ENCODE peak calls at places on chromosomes 6 and 20, in five cellular contexts. U is tibial nerve, E is OCI-LY7, K is cardiac muscle cell, F is gastrocnemius medialis. J is an unnamed sample.

GRCh38 chr6:72522735-72523141 is 99.1 kb upstream of the KCNQ5 start:
- DNase-seq in F (no peak), U (no peak), K (no peak), E (peak; percentile 42), J (no peak)

GRCh38 chr6:13767121-13767794 is 47.1 kb downstream of the MCUR1 start:
- DNase-seq in U (peak; percentile 23), E (no peak), K (peak; percentile 78), F (peak; percentile 43), J (peak; percentile 11)

GRCh38 chr6:75402296-75402695 is 91.3 kb downstream of the FILIP1 start:
- DNase-seq in U (no peak), F (peak; percentile 69), K (peak; percentile 32), E (no peak), J (no peak)

GRCh38 chr20:57941121-57941522 is 231.3 kb upstream of the PMEPA1 start:
- DNase-seq in E (no peak), K (no peak), U (no peak), F (no peak), J (no peak)

GRCh38 chr6:112413805-112414204 is 66.7 kb downstream of the RFPL4B start:
- DNase-seq in F (no peak), E (no peak), U (no peak), K (no peak), J (no peak)

GRCh38 chr6:41704028-41704427 is 31.4 kb downstream of the TFEB start:
- DNase-seq in E (no peak), U (no peak), F (no peak), K (no peak), J (no peak)

GRCh38 chr6:15430947-15431405 is 185.1 kb downstream of the JARID2 start:
- DNase-seq in K (no peak), U (no peak), F (no peak), E (no peak), J (no peak)

GRCh38 chr6:20098267-20098876 is 113.9 kb downstream of the MBOAT1 start:
- DNase-seq in F (no peak), K (no peak), U (no peak), E (no peak), J (no peak)

GRCh38 chr6:138541793-138542481 is 42.6 kb upstream of the NHSL1 start:
- DNase-seq in E (no peak), F (no peak), K (no peak), U (no peak), J (no peak)

GRCh38 chr6:74956559-74957428 is 249.1 kb downstream of the COL12A1 start:
- DNase-seq in E (no peak), U (no peak), F (no peak), K (no peak), J (no peak)

GRCh38 chr20:4076671-4077070 is 61.3 kb upstream of the RNF24 start:
- DNase-seq in K (no peak), E (no peak), F (no peak), U (no peak), J (no peak)

GRCh38 chr6:147154454-147154853 is 49.8 kb upstream of the STXBP5 start:
- DNase-seq in F (no peak), K (no peak), U (no peak), E (no peak), J (no peak)

GRCh38 chr6:14210663-14211595 is 93.4 kb downstream of the CD83 start:
- DNase-seq in E (peak; percentile 95), K (peak; percentile 95), F (peak; percentile 87), U (peak; percentile 79), J (peak; percentile 85)

GRCh38 chr20:51196991-51197651 is 174.2 kb upstream of the KCNG1 start:
- DNase-seq in F (no peak), E (no peak), U (no peak), K (no peak), J (no peak)

GRCh38 chr6:31058128-31058894 is 48.0 kb downstream of the MUC22 start:
- DNase-seq in U (no peak), E (peak; percentile 12), F (no peak), K (peak; percentile 28), J (no peak)

GRCh38 chr6:150169609-150170008 is 26.8 kb downstream of the PPP1R14C start:
- DNase-seq in F (no peak), K (no peak), U (no peak), E (no peak), J (no peak)

GRCh38 chr20:57433658-57434389 is 42.6 kb downstream of the RBM38 start:
- DNase-seq in F (no peak), K (no peak), E (no peak), U (no peak), J (no peak)

GRCh38 chr6:107460074-107460631 is 789 bp upstream of the PDSS2 start:
- DNase-seq in E (no peak), U (no peak), F (no peak), K (no peak), J (no peak)

DNA sequence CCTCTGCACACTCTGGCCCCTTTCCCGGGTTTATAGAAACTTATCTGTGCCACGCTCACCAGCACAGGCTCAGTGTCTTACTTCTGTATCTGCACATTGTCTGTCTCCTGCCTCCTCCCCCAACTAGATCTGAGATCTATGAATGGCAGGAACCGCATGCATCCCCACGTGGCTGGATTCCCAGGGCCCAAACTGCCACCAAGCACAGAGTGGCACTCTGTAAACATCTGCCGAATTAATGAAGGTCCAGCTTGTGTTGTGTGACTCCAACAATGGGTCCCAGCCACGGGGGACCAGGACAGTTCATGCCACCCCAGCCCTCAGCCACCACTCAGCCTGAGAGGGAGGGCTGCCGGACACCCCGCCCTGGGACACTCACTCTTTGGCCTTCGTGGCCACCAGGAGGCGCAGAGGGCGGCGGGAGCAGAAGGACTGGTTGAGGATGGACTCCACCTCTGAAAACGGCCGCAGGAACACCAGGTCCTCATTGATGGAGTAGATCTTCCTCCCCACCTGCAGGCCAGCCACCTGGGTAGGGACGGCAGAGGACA is 171.1 kb downstream of the PREX1 start:
- DNase-seq in E (no peak), K (no peak), U (no peak), F (no peak), J (no peak)
- H3K4me1 ChIP-seq in E (no peaks in the 10 kb centered on the region), K (no peaks in the 10 kb centered on the region), U (peaks cover 20% of the 10 kb centered on the region), F (no peaks in the 10 kb centered on the region), J (no peaks in the 10 kb centered on the region)

DNA sequence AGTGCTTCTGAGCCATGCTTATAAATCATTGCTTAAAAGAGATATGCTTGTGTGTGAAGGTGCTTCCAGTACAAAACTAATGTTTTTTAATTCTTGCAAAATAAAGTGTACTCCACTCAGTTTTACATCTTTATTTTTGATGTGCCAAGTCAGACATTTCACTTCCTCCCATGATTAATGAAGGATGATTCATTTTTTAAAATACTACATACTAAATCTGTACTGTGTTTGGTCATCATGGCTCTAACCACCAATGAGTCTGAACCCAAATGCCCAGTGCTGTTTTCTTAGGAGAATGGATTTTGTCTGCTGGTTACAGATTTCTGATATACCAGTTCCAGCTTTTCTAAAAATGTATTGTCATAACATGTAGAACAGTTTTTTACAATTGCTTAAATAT is 31.9 kb upstream of the RIN2 start:
- DNase-seq in F (no peak), U (no peak), K (no peak), E (no peak), J (no peak)
- H3K27ac ChIP-seq in F (no peak overlapping the region), U (no peak overlapping the region), K (no peak overlapping the region), E (no peak overlapping the region), J (no peak overlapping the region)

GRCh38 chr6:134168580-134169223 is 116.3 kb upstream of the SLC2A12 start:
- DNase-seq in E (no peak), F (no peak), U (no peak), K (no peak), J (no peak)

GRCh38 chr6:134165827-134166226 is 113.4 kb upstream of the SLC2A12 start:
- DNase-seq in F (no peak), K (no peak), E (no peak), U (no peak), J (no peak)

GRCh38 chr6:134162932-134163331 is 110.5 kb upstream of the SLC2A12 start:
- DNase-seq in K (no peak), U (no peak), E (no peak), F (no peak), J (no peak)

GRCh38 chr6:134169881-134170486 is 117.6 kb upstream of the SLC2A12 start:
- DNase-seq in U (no peak), K (no peak), F (no peak), E (no peak), J (no peak)

DNA sequence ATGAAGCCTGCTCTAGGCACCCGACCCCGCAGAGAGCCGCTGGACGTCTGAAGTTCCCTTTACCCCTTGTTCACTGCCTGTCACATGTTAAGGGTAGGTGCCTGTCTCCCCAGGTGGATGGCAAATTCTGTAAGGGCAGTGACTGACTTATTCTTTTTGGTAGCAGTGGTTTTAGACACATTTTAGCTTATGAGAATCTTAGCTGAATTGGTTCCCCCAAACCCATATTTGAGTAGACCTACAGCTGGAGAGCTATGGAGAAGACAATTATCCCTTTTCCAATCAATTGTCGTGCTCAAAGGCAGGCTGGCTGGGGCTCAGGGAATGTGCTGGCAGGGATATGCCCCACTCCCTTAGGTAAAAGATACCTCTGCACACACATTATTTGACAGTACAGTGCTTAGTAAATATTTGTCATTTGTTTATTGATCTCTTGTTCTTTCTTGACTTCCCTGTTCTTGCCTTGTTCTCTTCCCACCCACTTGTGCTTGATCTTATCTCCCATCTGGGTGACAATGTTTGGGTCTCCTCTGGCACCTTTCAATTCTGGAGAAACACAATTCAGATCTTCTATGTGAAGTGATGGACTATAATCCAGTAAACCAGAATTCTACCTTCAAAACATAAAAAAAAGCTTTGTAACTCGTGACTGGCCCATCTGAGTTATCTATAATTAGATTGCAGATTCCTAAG is 114.3 kb upstream of the SLC2A12 start:
- DNase-seq in E (no peak), U (no peak), F (no peak), K (no peak), J (no peak)
- H3K4me1 ChIP-seq in E (no peaks in the 10 kb centered on the region), U (no peaks in the 10 kb centered on the region), F (peaks cover 27% of the 10 kb centered on the region), K (no peaks in the 10 kb centered on the region), J (peaks cover 5% of the 10 kb centered on the region)

DNA sequence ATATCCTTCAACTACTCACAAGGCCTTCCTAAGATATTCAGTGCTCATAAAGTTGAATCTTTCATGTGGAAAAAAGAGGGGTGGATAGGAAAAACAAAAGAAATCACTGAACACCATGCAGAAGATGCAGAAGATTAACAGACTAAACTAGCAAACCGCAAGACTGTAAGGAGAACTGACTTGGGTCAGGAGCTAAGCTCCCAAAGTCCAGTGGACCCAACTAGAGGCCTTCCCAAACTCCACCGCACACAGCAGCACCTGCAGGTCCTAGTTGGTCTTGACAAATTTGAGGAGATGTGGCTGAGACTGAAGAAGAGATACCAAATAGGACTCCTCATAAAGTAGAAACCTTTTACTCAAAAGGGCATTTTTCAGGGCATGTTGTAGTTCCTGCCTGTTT is 3.3 kb downstream of the RIPK1 start:
- DNase-seq in E (peak; percentile 13), F (no peak), U (no peak), K (no peak), J (no peak)
- H3K27ac ChIP-seq in E (peak overlapping the region; percentile 23), F (no peak overlapping the region), U (no peak overlapping the region), K (no peak overlapping the region), J (no peak overlapping the region)

GRCh38 chr6:157763129-157763893 is 59.7 kb upstream of the SNX9 start:
- DNase-seq in E (no peak), U (no peak), F (no peak), K (no peak), J (peak; percentile 24)
- H3K4me1 ChIP-seq in E (peaks cover 47% of the 10 kb centered on the region), U (peaks cover 54% of the 10 kb centered on the region), F (peaks cover 18% of the 10 kb centered on the region), K (no peaks in the 10 kb centered on the region), J (peaks cover 40% of the 10 kb centered on the region)

GRCh38 chr6:16766043-16766521 is 4.8 kb upstream of the ATXN1 start:
- DNase-seq in E (no peak), K (no peak), U (no peak), F (no peak), J (no peak)
- H3K27ac ChIP-seq in E (no peak overlapping the region), K (no peak overlapping the region), U (no peak overlapping the region), F (peak overlapping the region; percentile 11), J (no peak overlapping the region)

J was measured in effector memory CD4-positive, alpha-beta T cell.